ENCODE peak calls at places on chromosomes 13 and 19, in five cellular contexts. L is effector CD4-positive, alpha-beta T cell; U is NCI-H1092 treated with DMSO at 0.1 percent for 48 hours; K is progenitor cell of endocrine pancreas; T is PC-9. V is an unnamed sample.

GRCh38 chr13:107585466-107585865 is 629.9 kb downstream of the LIG4 start:
- DNase-seq in U (peak), L (no peak), K (no peak), T (no peak), V (no peak)

GRCh38 chr19:41510484-41510883 is 65.5 kb upstream of the CEACAM21 start:
- DNase-seq in L (no peak), K (no peak), U (no peak), T (no peak), V (no peak)

GRCh38 chr19:55495646-55496349 is 7.6 kb downstream of the SSC5D start:
- DNase-seq in U (no peak), T (peak), K (no peak), L (no peak), V (no peak)

GRCh38 chr13:24251525-24251924 is 57.9 kb upstream of the C1QTNF9 start:
- DNase-seq in L (peak), T (no peak), U (no peak), K (no peak), V (no peak)

GRCh38 chr13:40656358-40656757 is 10.1 kb downstream of the FOXO1 start:
- DNase-seq in K (no peak), T (no peak), U (no peak), L (no peak), V (no peak)

GRCh38 chr13:93522486-93522885 is 295.9 kb downstream of the GPC6 start:
- DNase-seq in L (no peak), T (no peak), K (no peak), U (no peak), V (no peak)

GRCh38 chr19:3642987-3643386 is 16.4 kb upstream of the CACTIN start:
- DNase-seq in T (no peak), U (no peak), L (no peak), K (no peak), V (no peak)

GRCh38 chr13:110126391-110126961 is 180.5 kb downstream of the COL4A1 start:
- DNase-seq in L (no peak), U (peak), K (no peak), T (peak), V (no peak)

GRCh38 chr13:48831248-48831647 is 144.5 kb upstream of the FNDC3A start:
- DNase-seq in T (no peak), U (no peak), K (no peak), L (no peak), V (no peak)

GRCh38 chr19:38273499-38273898 is 9.1 kb downstream of the SPINT2 start:
- DNase-seq in T (no peak), U (no peak), K (no peak), L (no peak), V (no peak)

GRCh38 chr19:3507371-3508120 is 1.4 kb downstream of the FZR1 start:
- DNase-seq in U (no peak), L (peak), T (no peak), K (no peak), V (no peak)

GRCh38 chr13:26482451-26483197 is 74.9 kb upstream of the WASF3 start:
- DNase-seq in L (peak), T (peak), U (peak), K (peak), V (peak)